ENCODE peak calls at places on chromosome 5, in four cellular contexts. J is activated CD4-positive, alpha-beta T cell treated with anti-CD3 and anti-CD28 coated beads, Interleukin-2, amount 10 ng/mL, durations not matched to agents 24 days and 14 days; U is COR-L47; F is astrocyte. E is an unnamed sample.
A peak's percentile ranks its signal among the peaks of the same experiment; 100 is the strongest.

GRCh38 chr5:155729684-155730059 is 597.3 kb upstream of the SGCD start:
- DNase-seq in J (no peak), U (peak; percentile 4), F (no peak), E (no peak)

GRCh38 chr5:177005619-177006264 is 837 bp downstream of the UIMC1 start:
- DNase-seq in J (peak; percentile 89), U (peak; percentile 77), F (peak; percentile 51), E (peak; percentile 66)

GRCh38 chr5:14357441-14357840 is 214.3 kb downstream of the TRIO start:
- DNase-seq in J (no peak), U (peak; percentile 11), F (no peak), E (no peak)

GRCh38 chr5:10503997-10504761 is 59.7 kb upstream of the ANKRD33B start:
- DNase-seq in J (no peak), U (no peak), F (no peak), E (no peak)

GRCh38 chr5:132383984-132384383 is 14.5 kb downstream of the SLC22A5 start:
- DNase-seq in J (no peak), U (no peak), F (no peak), E (no peak)

GRCh38 chr5:116476903-116477537 is 97.6 kb downstream of the SEMA6A start:
- DNase-seq in J (no peak), U (peak; percentile 27), F (no peak), E (no peak)

GRCh38 chr5:142013734-142014495 is 1.1 kb upstream of the GNPDA1 start:
- DNase-seq in J (no peak), U (no peak), F (peak; percentile 30), E (no peak)

GRCh38 chr5:110916373-110917049 is 155.0 kb upstream of the TSLP start:
- DNase-seq in J (no peak), U (no peak), F (peak; percentile 94), E (no peak)

GRCh38 chr5:136192526-136193395 is at the start of gene SMIM32:
- DNase-seq in J (no peak), U (peak; percentile 23), F (no peak), E (no peak)

GRCh38 chr5:113507601-113508000 is 5.9 kb upstream of the YTHDC2 start:
- DNase-seq in J (no peak), U (no peak), F (no peak), E (no peak)

GRCh38 chr5:126970517-126971017 is 59.8 kb downstream of the MARCHF3 start:
- DNase-seq in J (no peak), U (no peak), F (peak; percentile 83), E (no peak)

GRCh38 chr5:1134478-1134877 is 22.6 kb upstream of the SLC12A7 start:
- DNase-seq in J (no peak), U (peak; percentile 30), F (no peak), E (peak; percentile 80)

GRCh38 chr5:67077296-67077695 is 119.3 kb downstream of the CD180 start:
- DNase-seq in J (no peak), U (no peak), F (no peak), E (no peak)

GRCh38 chr5:68265347-68265746 is 49.8 kb downstream of the PIK3R1 start:
- DNase-seq in J (no peak), U (no peak), F (no peak), E (no peak)

GRCh38 chr5:120614512-120614911 is 150.4 kb downstream of the PRR16 start:
- DNase-seq in J (no peak), U (no peak), F (peak; percentile 92), E (no peak)

GRCh38 chr5:133519191-133519590 is 93.2 kb downstream of the FSTL4 start:
- DNase-seq in J (no peak), U (no peak), F (no peak), E (no peak)

GRCh38 chr5:74889523-74890105 is 23.4 kb upstream of the FAM169A start:
- DNase-seq in J (no peak), U (no peak), F (no peak), E (no peak)

GRCh38 chr5:88674262-88675158 is 208.5 kb downstream of the MEF2C start:
- DNase-seq in J (peak; percentile 77), U (peak; percentile 69), F (peak; percentile 80), E (peak; percentile 48)

GRCh38 chr5:16364906-16365305 is 100.7 kb downstream of the ZNF622 start:
- DNase-seq in J (no peak), U (no peak), F (no peak), E (no peak)

GRCh38 chr5:83608122-83608521 is 112.5 kb downstream of the HAPLN1 start:
- DNase-seq in J (no peak), U (peak; percentile 34), F (peak; percentile 45), E (peak; percentile 8)

GRCh38 chr5:112379541-112380325 is 39.3 kb downstream of the EPB41L4A start:
- DNase-seq in J (no peak), U (no peak), F (no peak), E (no peak)

GRCh38 chr5:179243333-179243732 is 101.9 kb downstream of the ADAMTS2 start:
- DNase-seq in J (no peak), U (no peak), F (no peak), E (no peak)

GRCh38 chr5:39283231-39283818 is 64.0 kb upstream of the FYB1 start:
- DNase-seq in J (peak; percentile 90), U (peak; percentile 3), F (peak; percentile 32), E (peak; percentile 27)

GRCh38 chr5:168268949-168269943 is 22.2 kb upstream of the WWC1 start:
- DNase-seq in J (peak; percentile 90), U (peak; percentile 93), F (peak; percentile 72), E (peak; percentile 75)

GRCh38 chr5:32202394-32202793 is 28.3 kb upstream of the GOLPH3 start:
- DNase-seq in J (no peak), U (no peak), F (peak; percentile 41), E (no peak)

GRCh38 chr5:181221105-181221791 is 1.8 kb upstream of the TRIM41 start:
- DNase-seq in J (peak; percentile 84), U (no peak), F (no peak), E (no peak)

GRCh38 chr5:119926301-119926700 is 296.9 kb downstream of the FAM170A start:
- DNase-seq in J (no peak), U (no peak), F (no peak), E (no peak)

GRCh38 chr5:7941692-7942091 is 72.7 kb downstream of the MTRR start:
- DNase-seq in J (no peak), U (no peak), F (no peak), E (no peak)

GRCh38 chr5:124951676-124952075 is 205.2 kb upstream of the ZNF608 start:
- DNase-seq in J (no peak), U (no peak), F (no peak), E (peak; percentile 36)

GRCh38 chr5:29924107-29924506 is 1269.4 kb upstream of the CDH6 start:
- DNase-seq in J (no peak), U (no peak), F (no peak), E (no peak)

E was measured in germinal center.